ENCODE peak calls at places on chromosomes 1 and 21, in five cellular contexts. I is NT2/D1, M is H1, S is HepG2, G is GM12878. J is an unnamed sample.

GRCh38 chr1:150009604-150010387 is 730 bp downstream of the OTUD7B start:
- DNase-seq in I (peak; percentile 35), M (no peak), S (peak; percentile 35), G (no peak), J (peak; percentile 59)

GRCh38 chr1:116359060-116359830 is 13.8 kb upstream of the ATP1A1 start:
- DNase-seq in I (no peak), M (no peak), S (no peak), G (no peak), J (no peak)

GRCh38 chr1:2260917-2261316 is 32.8 kb downstream of the SKI start:
- DNase-seq in I (no peak), M (no peak), S (no peak), G (no peak), J (no peak)

GRCh38 chr1:97849350-97850339 is 71.2 kb downstream of the DPYD start:
- DNase-seq in I (no peak), M (no peak), S (no peak), G (no peak), J (peak; percentile 8)

GRCh38 chr1:8598783-8599182 is 218.7 kb downstream of the RERE start:
- DNase-seq in I (no peak), M (no peak), S (no peak), G (no peak), J (peak; percentile 16)

GRCh38 chr1:94641990-94642389 is 100.4 kb upstream of the F3 start:
- DNase-seq in I (no peak), M (no peak), S (no peak), G (no peak), J (no peak)

GRCh38 chr21:25862112-25862511 is 127.3 kb downstream of the GABPA start:
- DNase-seq in I (no peak), M (no peak), S (no peak), G (no peak), J (no peak)

GRCh38 chr1:179366093-179366800 is 476 bp downstream of the AXDND1 start:
- DNase-seq in I (peak; percentile 8), M (peak; percentile 2), S (no peak), G (no peak), J (no peak)

DNA sequence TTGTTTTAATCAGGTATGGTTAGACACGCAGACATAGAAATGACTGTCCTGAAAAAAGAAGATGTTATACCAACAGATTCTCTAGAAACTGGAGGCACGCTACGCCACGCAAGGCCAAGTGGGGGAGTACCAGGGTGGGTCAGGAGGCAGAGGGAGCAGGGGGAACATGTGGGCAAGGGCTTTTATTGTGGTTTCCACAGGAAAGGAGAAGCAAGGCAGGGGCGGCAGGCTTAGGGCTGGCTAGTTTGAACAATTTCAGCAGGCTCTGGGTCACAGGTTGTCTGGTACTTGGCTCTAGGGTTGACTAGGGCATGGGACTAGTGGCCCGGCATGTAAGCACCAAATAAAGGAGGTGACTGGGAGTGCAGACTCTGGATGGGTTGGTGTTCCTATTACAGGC is 7.2 kb downstream of the MTARC2 start:
- DNase-seq in I (no peak), M (no peak), S (no peak), G (no peak), J (no peak)
- TF ChIP-seq SUZ12 in I (no peak), M (no peak), S (no peak), G (no peak), J (no peak)

DNA sequence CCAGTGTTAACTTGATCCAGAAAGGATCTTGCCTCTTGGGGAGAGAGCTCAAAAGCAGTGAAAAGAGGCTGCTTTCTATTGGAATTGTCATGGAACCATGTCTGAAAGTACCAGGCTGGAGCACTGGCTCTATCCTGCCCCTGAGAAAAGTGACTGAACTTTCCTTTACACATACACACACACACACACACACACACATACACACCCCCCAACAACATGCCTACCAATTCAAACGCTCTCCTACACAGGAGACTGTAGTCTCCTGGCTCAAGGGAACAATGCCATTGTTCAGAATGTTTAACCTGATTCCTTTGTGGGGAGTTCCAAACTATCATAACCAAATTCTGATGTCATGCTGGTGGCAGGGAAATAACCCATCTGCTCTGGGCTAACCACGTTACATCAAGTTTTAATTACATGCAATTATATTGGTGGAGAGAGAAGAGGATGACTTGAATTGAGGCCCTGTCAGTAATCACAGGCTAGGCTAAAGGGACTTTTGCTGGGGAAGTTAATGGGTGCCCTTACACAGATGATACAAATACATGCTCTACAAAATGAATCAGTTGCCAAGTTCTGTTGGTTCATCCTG is 52.3 kb upstream of the DUSP10 start:
- DNase-seq in I (no peak), M (no peak), S (no peak), G (peak; percentile 82), J (no peak)
- TF ChIP-seq SUZ12 in I (no peak), M (no peak), S (no peak), G (no peak), J (no peak)

GRCh38 chr1:241611063-241611462 is 29.1 kb downstream of the CHML start:
- DNase-seq in I (peak; percentile 35), M (no peak), S (peak; percentile 72), G (no peak), J (peak; percentile 23)
- TF ChIP-seq SUZ12 in I (no peak), M (no peak), S (no peak), G (no peak), J (no peak)

DNA sequence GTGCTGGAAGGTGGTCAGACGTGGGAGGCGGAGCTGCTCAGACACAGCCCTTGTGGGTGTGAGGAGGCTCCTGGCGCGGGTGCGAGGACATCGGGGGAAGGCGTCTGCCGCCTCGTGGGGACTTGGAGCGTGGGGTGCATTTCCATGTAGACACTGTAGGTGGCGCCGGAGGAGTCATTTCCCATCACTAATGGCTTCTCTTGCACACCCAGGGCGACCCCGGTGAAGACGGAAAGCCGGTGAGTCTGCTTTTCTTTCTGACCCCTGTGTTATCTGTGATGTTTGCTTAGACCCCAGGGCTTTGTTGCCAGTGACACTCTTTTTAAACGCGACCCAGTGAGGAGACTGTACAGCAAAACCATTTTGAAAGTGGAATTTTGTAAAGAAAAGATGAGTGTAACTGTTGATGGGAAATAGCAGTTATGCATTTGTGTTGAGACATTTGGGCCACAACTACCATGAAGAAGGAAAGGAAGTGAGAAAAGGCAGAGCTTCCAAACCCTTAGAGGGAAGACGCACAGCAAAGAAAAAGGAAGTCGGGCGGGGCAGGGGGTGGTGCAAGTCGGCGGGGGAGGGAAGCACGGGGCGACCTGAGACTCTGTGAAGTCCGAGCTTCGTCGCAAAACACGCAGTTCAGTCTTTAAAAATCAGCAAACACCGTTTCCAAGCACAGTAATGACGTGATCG is 64.0 kb downstream of the SLC19A1 start:
- DNase-seq in I (peak; percentile 59), M (peak; percentile 49), S (peak; percentile 48), G (no peak), J (peak; percentile 88)
- TF ChIP-seq SUZ12 in I (no peak), M (no peak), S (no peak), G (no peak), J (no peak)

GRCh38 chr1:153532161-153532560 is 3.6 kb downstream of the S100A6 start:
- DNase-seq in I (no peak), M (no peak), S (no peak), G (no peak), J (no peak)
- TF ChIP-seq SUZ12 in I (no peak), M (no peak), S (no peak), G (no peak), J (no peak)

GRCh38 chr1:35345439-35345981 is 77.0 kb downstream of the ZMYM4 start:
- DNase-seq in I (no peak), M (no peak), S (peak; percentile 75), G (no peak), J (no peak)
- TF ChIP-seq SUZ12 in I (no peak), M (no peak), S (no peak), G (no peak), J (no peak)